ENCODE peak calls at places on chromosomes 7 and 10, in ten cellular contexts. Z, V, R, H, I, M, C, Y, U and B are unnamed samples.

GRCh38 chr7:30240401-30240800 is 44.0 kb upstream of the ZNRF2 start:
- DNase-seq in Z (no peak), V (no peak), R (no peak), H (no peak), I (no peak), M (no peak), C (no peak), Y (no peak), U (peak), B (no peak)

GRCh38 chr10:9999627-10000026 is 1018.0 kb upstream of the CELF2 start:
- DNase-seq in Z (no peak), V (no peak), R (no peak), H (no peak), I (no peak), M (no peak), C (no peak), Y (no peak), U (no peak), B (no peak)

GRCh38 chr10:93106631-93107072 is 33.0 kb downstream of the CYP26A1 start:
- DNase-seq in Z (no peak), V (no peak), R (peak), H (no peak), I (no peak), M (no peak), C (no peak), Y (no peak), U (no peak), B (no peak)

GRCh38 chr7:149776305-149776704 is 2.9 kb upstream of the ZNF467 start:
- DNase-seq in Z (peak), V (no peak), R (no peak), H (peak), I (no peak), M (peak), C (no peak), Y (no peak), U (no peak), B (peak)

GRCh38 chr10:118974951-118975350 is 54.6 kb upstream of the NANOS1 start:
- DNase-seq in Z (no peak), V (peak), R (peak), H (no peak), I (no peak), M (no peak), C (no peak), Y (no peak), U (no peak), B (no peak)

GRCh38 chr10:5234106-5234877 is 37.7 kb downstream of the AKR1C4 start:
- DNase-seq in Z (peak), V (no peak), R (peak), H (peak), I (peak), M (no peak), C (no peak), Y (no peak), U (peak), B (peak)

GRCh38 chr10:92493362-92493761 is 80.5 kb downstream of the IDE start:
- DNase-seq in Z (no peak), V (no peak), R (peak), H (no peak), I (no peak), M (no peak), C (no peak), Y (no peak), U (no peak), B (no peak)

GRCh38 chr7:26199301-26200112 is 1.0 kb downstream of the HNRNPA2B1 start:
- DNase-seq in Z (peak), V (no peak), R (peak), H (peak), I (no peak), M (peak), C (peak), Y (peak), U (no peak), B (peak)

GRCh38 chr7:23000597-23001360 is 13.2 kb downstream of the HYCC1 start:
- DNase-seq in Z (no peak), V (no peak), R (peak), H (no peak), I (no peak), M (no peak), C (no peak), Y (no peak), U (no peak), B (no peak)

GRCh38 chr10:72238392-72239175 is 22.5 kb upstream of the ASCC1 start:
- DNase-seq in Z (no peak), V (no peak), R (no peak), H (no peak), I (no peak), M (peak), C (no peak), Y (no peak), U (no peak), B (no peak)

GRCh38 chr7:36690514-36691187 is 33.6 kb downstream of the AOAH start:
- DNase-seq in Z (no peak), V (no peak), R (no peak), H (no peak), I (no peak), M (no peak), C (no peak), Y (no peak), U (no peak), B (no peak)

GRCh38 chr10:27252267-27253000 is 11.8 kb upstream of the ACBD5 start:
- DNase-seq in Z (peak), V (peak), R (peak), H (peak), I (no peak), M (peak), C (peak), Y (no peak), U (peak), B (peak)

GRCh38 chr7:138338361-138338760 is 121.7 kb upstream of the TRIM24 start:
- DNase-seq in Z (no peak), V (no peak), R (no peak), H (peak), I (no peak), M (no peak), C (peak), Y (no peak), U (no peak), B (no peak)

GRCh38 chr7:139887895-139888518 is 58.9 kb downstream of the TBXAS1 start:
- DNase-seq in Z (no peak), V (no peak), R (no peak), H (no peak), I (no peak), M (no peak), C (no peak), Y (no peak), U (no peak), B (no peak)

GRCh38 chr7:156334636-156335035 is 305.9 kb upstream of the RNF32 start:
- DNase-seq in Z (no peak), V (no peak), R (no peak), H (peak), I (no peak), M (no peak), C (no peak), Y (no peak), U (no peak), B (no peak)

GRCh38 chr7:110090113-110090820 is 1000.7 kb upstream of the LRRN3 start:
- DNase-seq in Z (peak), V (no peak), R (peak), H (no peak), I (no peak), M (no peak), C (no peak), Y (no peak), U (peak), B (no peak)

GRCh38 chr10:102610499-102610898 is 33.8 kb upstream of the TRIM8 start:
- DNase-seq in Z (no peak), V (no peak), R (peak), H (no peak), I (no peak), M (no peak), C (no peak), Y (no peak), U (no peak), B (no peak)

GRCh38 chr10:29023678-29024077 is 265.2 kb upstream of the LYZL1 start:
- DNase-seq in Z (no peak), V (no peak), R (no peak), H (no peak), I (no peak), M (no peak), C (no peak), Y (no peak), U (peak), B (no peak)

GRCh38 chr7:47601119-47601880 is 19.4 kb upstream of the TNS3 start:
- DNase-seq in Z (peak), V (no peak), R (peak), H (no peak), I (peak), M (no peak), C (no peak), Y (no peak), U (peak), B (peak)

GRCh38 chr10:5615263-5615820 is 51.1 kb downstream of the ASB13 start:
- DNase-seq in Z (no peak), V (no peak), R (peak), H (no peak), I (no peak), M (no peak), C (no peak), Y (no peak), U (no peak), B (no peak)

GRCh38 chr10:34766811-34767516 is 48.1 kb downstream of the PARD3 start:
- DNase-seq in Z (no peak), V (no peak), R (no peak), H (no peak), I (no peak), M (no peak), C (no peak), Y (no peak), U (no peak), B (no peak)

GRCh38 chr7:5646846-5647245 is 134.6 kb downstream of the RNF216 start:
- DNase-seq in Z (no peak), V (no peak), R (peak), H (no peak), I (peak), M (no peak), C (no peak), Y (no peak), U (peak), B (no peak)

GRCh38 chr7:149245244-149245643 is 5.8 kb downstream of the ZNF212 start:
- DNase-seq in Z (no peak), V (no peak), R (peak), H (no peak), I (no peak), M (no peak), C (no peak), Y (no peak), U (no peak), B (no peak)

GRCh38 chr10:122494833-122495232 is 33.5 kb downstream of the HTRA1 start:
- DNase-seq in Z (no peak), V (no peak), R (peak), H (no peak), I (peak), M (no peak), C (no peak), Y (peak), U (peak), B (no peak)

GRCh38 chr10:5645375-5645774 is 21.0 kb downstream of the ASB13 start:
- DNase-seq in Z (no peak), V (no peak), R (no peak), H (no peak), I (no peak), M (no peak), C (no peak), Y (peak), U (no peak), B (no peak)

GRCh38 chr7:130904792-130905191 is 170.8 kb upstream of the KLF14 start:
- DNase-seq in Z (no peak), V (no peak), R (no peak), H (no peak), I (no peak), M (no peak), C (no peak), Y (no peak), U (no peak), B (no peak)

GRCh38 chr7:27154901-27155815 is 1.3 kb downstream of the HOXA7 start:
- DNase-seq in Z (no peak), V (no peak), R (peak), H (no peak), I (peak), M (peak), C (peak), Y (no peak), U (peak), B (peak)

GRCh38 chr10:83617692-83618325 is 521.5 kb upstream of the GHITM start:
- DNase-seq in Z (no peak), V (no peak), R (no peak), H (no peak), I (no peak), M (no peak), C (no peak), Y (no peak), U (no peak), B (no peak)

GRCh38 chr10:120761951-120762350 is 89.2 kb upstream of the WDR11 start:
- DNase-seq in Z (no peak), V (no peak), R (no peak), H (no peak), I (no peak), M (no peak), C (no peak), Y (no peak), U (no peak), B (no peak)

GRCh38 chr7:139704308-139704879 is 73.4 kb downstream of the HIPK2 start:
- DNase-seq in Z (no peak), V (no peak), R (no peak), H (no peak), I (no peak), M (no peak), C (no peak), Y (peak), U (no peak), B (no peak)

GRCh38 chr7:136293272-136293671 is 316.1 kb upstream of the MTPN start:
- DNase-seq in Z (no peak), V (no peak), R (no peak), H (no peak), I (no peak), M (no peak), C (no peak), Y (no peak), U (no peak), B (no peak)

GRCh38 chr10:35423505-35424306 is 87.4 kb downstream of the CCNY start:
- DNase-seq in Z (no peak), V (no peak), R (peak), H (no peak), I (peak), M (no peak), C (no peak), Y (no peak), U (peak), B (no peak)

GRCh38 chr10:64159910-64160872 is 639.0 kb downstream of the REEP3 start:
- DNase-seq in Z (no peak), V (no peak), R (no peak), H (no peak), I (no peak), M (no peak), C (no peak), Y (no peak), U (no peak), B (no peak)

GRCh38 chr10:1203704-1204103 is 147.5 kb downstream of the WDR37 start:
- DNase-seq in Z (no peak), V (no peak), R (no peak), H (no peak), I (no peak), M (peak), C (no peak), Y (no peak), U (no peak), B (no peak)

GRCh38 chr10:50544857-50545429 is 78.8 kb downstream of the SGMS1 start:
- DNase-seq in Z (no peak), V (no peak), R (no peak), H (no peak), I (no peak), M (no peak), C (no peak), Y (no peak), U (no peak), B (no peak)

GRCh38 chr7:490461-491291 is 29.0 kb downstream of the PDGFA start:
- DNase-seq in Z (no peak), V (no peak), R (no peak), H (no peak), I (peak), M (peak), C (no peak), Y (peak), U (peak), B (peak)

DNA sequence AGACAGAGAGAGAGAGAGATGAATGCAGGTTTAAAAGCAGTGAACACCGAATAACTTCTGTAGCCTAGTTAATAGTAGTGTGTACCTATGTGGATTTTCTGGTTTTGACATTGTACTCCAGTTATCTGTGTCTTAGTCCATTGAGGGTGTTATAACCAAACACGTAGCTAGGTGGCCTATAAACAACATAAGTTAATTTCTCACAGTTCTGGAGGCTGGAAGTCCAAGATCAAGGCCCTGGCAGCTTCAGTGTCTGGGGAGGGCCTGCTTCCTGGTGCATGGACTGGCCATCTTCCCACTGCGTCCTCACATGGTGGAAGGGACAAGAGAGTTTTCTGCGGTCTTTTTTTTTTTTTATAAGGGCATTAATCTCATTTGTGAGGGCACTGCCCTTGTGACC is 23.5 kb downstream of the AOC1 start:
- DNase-seq in Z (no peak), V (no peak), R (peak), H (no peak), I (no peak), M (no peak), C (no peak), Y (no peak), U (no peak), B (no peak)
- TF ChIP-seq CTCF in Z (peak), V (no peak), R (peak), H (no peak), I (peak), M (no peak), C (no peak), Y (no peak), U (peak), B (no peak)

GRCh38 chr7:88792361-88792760 is 3.2 kb downstream of the TEX47 start:
- DNase-seq in Z (no peak), V (no peak), R (no peak), H (no peak), I (no peak), M (no peak), C (no peak), Y (no peak), U (no peak), B (no peak)

GRCh38 chr7:88787777-88788176 is 7.8 kb downstream of the TEX47 start:
- DNase-seq in Z (no peak), V (no peak), R (no peak), H (no peak), I (no peak), M (no peak), C (no peak), Y (no peak), U (no peak), B (no peak)

GRCh38 chr7:88795553-88795952 is at the start of gene TEX47:
- DNase-seq in Z (no peak), V (no peak), R (no peak), H (no peak), I (no peak), M (no peak), C (no peak), Y (no peak), U (no peak), B (no peak)

GRCh38 chr7:88791891-88792290 is 3.6 kb downstream of the TEX47 start:
- DNase-seq in Z (no peak), V (no peak), R (no peak), H (no peak), I (no peak), M (no peak), C (no peak), Y (no peak), U (no peak), B (no peak)

DNA sequence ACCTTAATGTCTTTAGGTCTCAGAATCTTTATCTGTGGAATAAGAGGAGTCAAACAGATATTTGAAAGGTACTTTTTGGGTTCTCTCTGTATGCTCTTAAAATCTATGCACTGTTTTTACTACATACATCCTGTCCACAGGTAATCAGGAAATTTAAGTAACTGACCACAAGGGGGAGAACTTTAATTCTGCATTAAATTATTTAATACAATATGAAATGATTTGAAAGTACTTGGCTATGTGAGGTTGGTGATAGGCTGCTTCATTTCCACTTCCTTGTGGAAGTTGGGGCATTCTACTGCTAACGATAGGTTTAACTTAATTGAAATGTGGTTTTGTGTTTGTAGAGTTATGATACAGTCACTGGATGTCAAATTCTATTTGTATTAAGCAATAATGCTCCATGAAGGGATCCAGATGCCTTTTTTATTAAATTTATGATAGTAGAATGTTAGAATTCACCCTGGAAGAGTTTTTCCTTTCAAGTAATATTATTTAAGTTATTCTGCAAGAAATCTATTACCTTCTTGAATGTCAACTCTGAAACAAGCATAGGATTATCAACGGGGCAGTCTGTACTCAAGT is 6.0 kb downstream of the TEX47 start:
- DNase-seq in Z (peak), V (no peak), R (peak), H (no peak), I (no peak), M (no peak), C (no peak), Y (no peak), U (peak), B (no peak)
- TF ChIP-seq CTCF in Z (no peak), V (peak), R (peak), H (no peak), I (peak), M (peak), C (no peak), Y (peak), U (peak), B (peak)

GRCh38 chr7:51352174-51353145 is 35.9 kb upstream of the COBL start:
- DNase-seq in Z (no peak), V (peak), R (no peak), H (no peak), I (no peak), M (no peak), C (no peak), Y (no peak), U (no peak), B (no peak)
- TF ChIP-seq CTCF in Z (peak), V (peak), R (no peak), H (no peak), I (no peak), M (no peak), C (no peak), Y (no peak), U (no peak), B (no peak)

DNA sequence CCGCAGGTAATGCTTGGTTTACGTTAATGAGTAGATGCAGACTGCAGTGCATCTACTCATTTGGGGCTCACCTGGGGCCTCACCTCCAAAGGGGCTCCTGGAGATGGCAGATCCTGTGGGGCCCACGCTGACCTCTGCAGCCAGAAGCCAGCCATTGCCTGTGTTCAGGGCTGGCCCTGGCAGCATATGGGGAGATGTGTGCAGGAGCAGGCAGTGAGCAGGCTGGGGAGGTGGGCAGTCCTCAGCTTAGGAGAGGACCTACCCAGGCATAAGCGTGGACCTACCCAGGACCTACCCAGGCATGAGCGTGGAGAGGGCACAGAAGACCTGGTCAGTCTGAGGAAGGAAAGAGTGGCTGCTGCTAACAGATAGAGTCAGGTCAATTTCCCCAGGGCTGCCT is 178.5 kb downstream of the PTPRN2 start:
- DNase-seq in Z (no peak), V (no peak), R (no peak), H (no peak), I (no peak), M (peak), C (no peak), Y (peak), U (no peak), B (no peak)
- TF ChIP-seq CTCF in Z (no peak), V (no peak), R (no peak), H (no peak), I (no peak), M (no peak), C (no peak), Y (no peak), U (no peak), B (no peak)

GRCh38 chr7:24010495-24010894 is 273.5 kb upstream of the NPY start:
- DNase-seq in Z (no peak), V (no peak), R (no peak), H (no peak), I (no peak), M (no peak), C (no peak), Y (no peak), U (no peak), B (no peak)

GRCh38 chr7:24005517-24005916 is 278.5 kb upstream of the NPY start:
- DNase-seq in Z (no peak), V (no peak), R (no peak), H (no peak), I (no peak), M (no peak), C (no peak), Y (no peak), U (no peak), B (no peak)
- TF ChIP-seq CTCF in Z (no peak), V (peak), R (no peak), H (no peak), I (no peak), M (no peak), C (no peak), Y (no peak), U (no peak), B (no peak)